ENCODE peak calls at places on chromosomes 13 and 19, in four cellular contexts. M, I, D and Q are unnamed samples.

GRCh38 chr13:112450567-112451240 is 74.5 kb downstream of the SPACA7 start:
- DNase-seq in D (no peak), I (no peak), M (peak), Q (no peak)

GRCh38 chr13:78603240-78603947 is at the start of gene POU4F1:
- DNase-seq in M (no peak), I (peak), D (no peak), Q (no peak)

GRCh38 chr13:68066879-68067513 is 836.9 kb upstream of the PCDH9 start:
- DNase-seq in D (no peak), M (no peak), I (no peak), Q (no peak)

GRCh38 chr13:98575009-98575866 is 1.7 kb downstream of the STK24 start:
- DNase-seq in M (no peak), I (peak), D (no peak), Q (no peak)

GRCh38 chr19:33430674-33431277 is 57.3 kb downstream of the CEBPG start:
- DNase-seq in M (no peak), I (peak), D (no peak), Q (peak)

GRCh38 chr13:67228909-67229308 is 1.2 kb downstream of the PCDH9 start:
- DNase-seq in M (no peak), I (peak), D (no peak), Q (no peak)

GRCh38 chr19:36635342-36635741 is 30.2 kb downstream of the ZNF382 start:
- DNase-seq in D (no peak), M (no peak), I (no peak), Q (no peak)

GRCh38 chr13:73335226-73335625 is 276.4 kb downstream of the KLF5 start:
- DNase-seq in I (peak), D (no peak), M (no peak), Q (peak)

GRCh38 chr19:1355258-1355973 is 28.3 kb upstream of the NDUFS7 start:
- DNase-seq in D (no peak), M (no peak), I (peak), Q (no peak)

GRCh38 chr19:29667941-29668340 is 2.7 kb downstream of the PLEKHF1 start:
- DNase-seq in M (no peak), I (no peak), D (no peak), Q (no peak)
- H3K4me3 ChIP-seq in M (no peak), I (no peak), D (no peak), Q (no peak)

GRCh38 chr13:77002590-77003190 is 10.8 kb downstream of the CLN5 start:
- DNase-seq in I (peak), M (no peak), D (no peak), Q (peak)
- TF ChIP-seq CTCF in I (peak), M (peak), D (peak), Q (peak)

DNA sequence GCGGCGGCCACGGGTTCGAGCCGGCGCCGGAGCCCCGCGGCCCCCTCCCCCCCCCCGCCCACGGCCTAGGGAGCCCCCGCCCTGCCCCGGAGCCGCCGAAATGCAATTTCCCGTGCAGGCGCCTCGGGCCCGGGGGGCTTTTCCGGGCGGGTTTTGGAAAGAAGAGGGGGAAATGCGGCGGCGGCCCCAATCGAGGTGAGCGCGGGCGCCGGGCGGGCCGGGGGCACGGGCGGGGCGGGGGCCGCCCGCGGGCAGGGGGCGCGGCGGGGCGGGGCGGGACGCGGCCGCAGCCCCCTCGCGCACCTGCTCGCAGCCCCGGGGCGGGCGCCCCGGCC is 11.7 kb upstream of the NANOS3 start:
- DNase-seq in M (no peak), D (no peak), I (no peak), Q (no peak)
- H3K4me3 ChIP-seq in M (peak), D (peak), I (no peak), Q (peak)

GRCh38 chr13:21061077-21061945 is at the start of gene LATS2:
- DNase-seq in I (peak), M (peak), D (peak), Q (peak)
- TF ChIP-seq CTCF in I (peak), M (peak), D (no peak), Q (no peak)

GRCh38 chr13:109761695-109762094 is 24.7 kb downstream of the IRS2 start:
- DNase-seq in I (no peak), D (no peak), M (no peak), Q (no peak)

GRCh38 chr13:109762791-109763190 is 23.6 kb downstream of the IRS2 start:
- DNase-seq in M (no peak), I (no peak), D (no peak), Q (no peak)

GRCh38 chr13:109764045-109764444 is 22.3 kb downstream of the IRS2 start:
- DNase-seq in M (no peak), D (no peak), I (no peak), Q (no peak)

GRCh38 chr13:109767023-109767422 is 19.4 kb downstream of the IRS2 start:
- DNase-seq in M (no peak), D (no peak), I (no peak), Q (no peak)

DNA sequence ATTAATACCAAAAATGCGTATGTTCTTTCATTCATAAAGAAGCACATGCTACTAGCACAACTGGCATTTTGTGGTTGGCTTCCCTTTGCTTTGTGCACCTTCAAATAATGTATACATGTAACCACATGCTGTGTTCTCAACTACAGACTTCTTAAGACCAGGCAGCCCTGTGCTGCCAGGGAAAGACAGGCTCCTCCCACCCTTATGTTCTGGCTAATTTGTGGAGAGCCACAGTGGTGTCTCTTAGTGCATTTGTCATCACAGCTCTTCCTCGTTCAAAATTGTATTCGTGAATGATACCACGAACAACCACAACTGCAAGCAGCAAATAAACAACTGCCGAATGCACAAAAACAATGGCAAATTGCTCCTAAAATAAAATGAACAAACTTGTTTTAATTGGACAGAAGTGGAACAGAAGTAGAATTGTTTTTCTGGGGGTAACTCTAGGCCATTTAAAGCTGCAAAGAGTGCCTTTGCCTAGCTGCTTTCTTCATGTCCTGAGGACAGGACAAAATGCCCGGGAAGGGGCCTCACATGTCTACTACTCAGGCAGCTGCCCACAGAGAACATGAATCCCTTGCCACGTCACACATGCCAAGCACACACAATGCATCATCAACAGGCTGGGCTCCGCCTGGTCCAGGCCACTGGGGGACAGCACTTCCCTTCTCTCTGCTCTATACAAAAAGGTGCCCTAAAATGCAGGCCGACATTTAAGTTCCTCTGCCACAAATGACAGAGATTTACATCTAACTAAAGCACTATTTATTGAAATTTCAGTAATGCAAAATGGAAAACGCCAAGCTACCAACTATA is 21.7 kb downstream of the IRS2 start:
- DNase-seq in I (peak), D (no peak), M (no peak), Q (no peak)
- H3K4me3 ChIP-seq in I (no peak), D (no peak), M (peak), Q (no peak)

DNA sequence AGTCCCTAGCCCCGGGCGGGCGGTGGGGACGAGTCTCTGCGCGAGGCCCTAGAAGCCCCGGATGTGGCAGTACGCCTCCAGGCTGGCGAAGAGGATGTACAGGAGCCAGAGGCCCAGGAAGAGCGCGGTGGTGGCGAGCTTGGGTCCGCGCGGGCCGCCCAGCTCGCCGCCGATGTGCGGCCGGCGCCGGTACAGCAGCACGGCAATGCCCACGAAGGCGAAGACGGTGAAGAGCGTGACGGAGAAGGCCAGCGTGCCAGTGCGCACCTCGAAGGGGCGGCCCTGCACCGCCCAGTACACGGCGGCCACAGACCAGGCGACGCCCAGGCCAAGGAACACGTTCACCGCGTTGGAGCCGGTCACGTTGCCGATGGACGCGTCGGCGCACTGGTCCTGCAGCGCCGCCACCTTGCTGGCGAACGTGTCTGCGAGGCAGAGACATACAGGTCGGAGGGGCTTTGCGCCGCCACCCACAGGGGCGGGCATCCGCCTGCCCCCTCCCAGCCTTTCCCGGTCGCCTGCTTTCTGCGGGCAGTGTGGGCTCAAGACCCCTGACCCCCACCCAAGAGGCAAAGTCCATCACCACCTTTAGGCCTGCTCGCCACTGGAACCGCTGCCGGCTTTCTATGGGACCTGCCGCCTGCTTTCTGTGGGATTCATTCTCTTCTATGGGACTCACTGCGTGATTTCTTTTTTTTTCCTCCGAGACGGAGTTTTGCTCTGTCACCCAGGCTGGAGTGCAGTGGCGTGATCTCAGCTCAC is 10.9 kb upstream of the MEIS3 start:
- DNase-seq in I (peak), M (no peak), D (no peak), Q (no peak)
- TF ChIP-seq CTCF in I (peak), M (no peak), D (peak), Q (peak)

DNA sequence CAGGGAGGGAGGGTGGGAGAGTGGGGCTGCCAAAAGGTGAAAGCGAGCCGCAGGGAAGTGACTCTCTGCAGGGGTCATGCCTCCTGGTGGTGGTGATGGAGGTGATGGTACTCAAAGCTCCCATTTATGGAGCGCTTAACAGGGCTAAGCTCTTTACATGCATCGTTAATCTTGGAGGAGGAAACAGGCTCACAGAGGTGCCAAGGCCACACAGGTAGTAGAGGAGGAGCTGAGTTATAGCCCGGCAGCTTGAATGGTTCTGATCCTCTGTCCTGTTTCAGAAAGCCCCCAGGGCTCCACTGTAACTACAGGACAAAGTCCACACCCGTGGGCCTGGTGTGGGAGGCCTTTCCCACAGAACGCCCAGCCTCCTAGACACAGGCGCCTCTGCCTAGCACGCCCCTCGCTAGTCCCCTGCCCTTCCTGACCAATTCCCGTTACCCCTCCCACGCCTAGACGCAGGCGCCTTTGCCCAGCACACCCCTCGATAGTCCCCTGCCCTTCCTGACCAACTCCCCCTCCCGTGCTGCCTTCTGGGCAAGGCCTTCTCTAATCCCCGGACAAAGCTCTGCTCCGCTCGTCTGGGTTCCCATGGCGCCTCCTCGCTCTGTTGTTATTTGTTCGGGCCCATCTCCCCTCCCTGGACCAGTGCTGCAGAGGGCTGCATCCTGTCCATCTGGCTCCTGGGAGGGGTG is 10.8 kb downstream of the PPP1R37 start:
- DNase-seq in D (no peak), I (no peak), M (no peak), Q (no peak)
- H3K4me3 ChIP-seq in D (no peak), I (no peak), M (peak), Q (no peak)